ENCODE peak calls at places on chromosome 14, in five cellular contexts. Z, Q, I, M and O are unnamed samples.
A peak's percentile ranks its signal among the peaks of the same experiment; 100 is the strongest.

GRCh38 chr14:94542111-94542810 is 19.0 kb upstream of the SERPINA4 start:
- DNase-seq in Q (no peak), Z (no peak), M (no peak), I (no peak), O (no peak)

GRCh38 chr14:70803321-70804110 is 5.8 kb downstream of the MAP3K9 start:
- DNase-seq in Z (no peak), I (no peak), Q (no peak), M (no peak), O (no peak)

GRCh38 chr14:98888281-98888680 is 383.7 kb downstream of the BCL11B start:
- DNase-seq in Q (no peak), I (no peak), M (no peak), Z (no peak), O (no peak)

GRCh38 chr14:68945585-68946289 is 33.4 kb downstream of the ACTN1 start:
- DNase-seq in I (no peak), Q (peak; percentile 27), M (no peak), Z (no peak), O (no peak)

GRCh38 chr14:45990252-45990651 is 661.3 kb downstream of the RPL10L start:
- DNase-seq in Q (no peak), I (no peak), M (no peak), Z (no peak), O (no peak)

GRCh38 chr14:74109369-74109768 is 24.6 kb downstream of the LIN52 start:
- DNase-seq in M (no peak), Z (no peak), Q (no peak), I (no peak), O (no peak)

GRCh38 chr14:70692210-70692609 is 50.5 kb downstream of the TTC9 start:
- DNase-seq in Z (peak; percentile 38), M (no peak), Q (no peak), I (no peak), O (peak; percentile 74)

GRCh38 chr14:91315844-91316267 is 71.4 kb upstream of the GPR68 start:
- DNase-seq in Z (no peak), M (peak; percentile 73), I (peak; percentile 88), Q (no peak), O (peak; percentile 67)

GRCh38 chr14:100560999-100561398 is 26.2 kb downstream of the BEGAIN start:
- DNase-seq in I (no peak), Q (no peak), Z (no peak), M (no peak), O (no peak)

GRCh38 chr14:78758333-78758732 is 588.2 kb downstream of the NRXN3 start:
- DNase-seq in Z (peak; percentile 27), M (no peak), I (no peak), Q (no peak), O (no peak)

GRCh38 chr14:104421892-104422291 is 157.7 kb upstream of the C14orf180 start:
- DNase-seq in Z (peak; percentile 8), I (no peak), Q (no peak), M (no peak), O (peak; percentile 27)

GRCh38 chr14:73460691-73461127 is 2.4 kb upstream of the NUMB start:
- DNase-seq in I (no peak), Q (no peak), M (no peak), Z (no peak), O (no peak)

GRCh38 chr14:55705651-55706340 is 125.8 kb downstream of the KTN1 start:
- DNase-seq in Z (no peak), I (no peak), Q (no peak), M (no peak), O (no peak)

GRCh38 chr14:75184447-75184846 is 8.0 kb upstream of the TMED10 start:
- DNase-seq in Z (no peak), M (no peak), I (no peak), Q (no peak), O (no peak)

GRCh38 chr14:95199298-95199983 is 42.1 kb upstream of the DICER1 start:
- DNase-seq in Q (no peak), Z (no peak), M (no peak), I (peak; percentile 15), O (no peak)

GRCh38 chr14:80845877-80846276 is 95.7 kb downstream of the CEP128 start:
- DNase-seq in M (no peak), Z (no peak), I (no peak), Q (no peak), O (no peak)

GRCh38 chr14:53126705-53127104 is 26.4 kb downstream of the DDHD1 start:
- DNase-seq in Z (no peak), I (no peak), M (no peak), Q (no peak), O (no peak)

GRCh38 chr14:94989417-94989816 is 167.9 kb downstream of the DICER1 start:
- DNase-seq in M (no peak), I (no peak), Z (no peak), Q (no peak), O (no peak)

GRCh38 chr14:68687746-68688145 is 105.1 kb downstream of the ZFP36L1 start:
- DNase-seq in Z (no peak), M (no peak), I (no peak), Q (peak; percentile 13), O (no peak)

GRCh38 chr14:85076111-85076510 is 453.8 kb upstream of the FLRT2 start:
- DNase-seq in I (no peak), Q (no peak), M (no peak), Z (no peak), O (no peak)

GRCh38 chr14:74763803-74764531 is 851 bp downstream of the YLPM1 start:
- DNase-seq in I (no peak), Q (peak; percentile 17), Z (peak; percentile 31), M (peak; percentile 16), O (no peak)

GRCh38 chr14:96567289-96567899 is 65.2 kb downstream of the PAPOLA start:
- DNase-seq in M (no peak), Z (no peak), Q (no peak), I (no peak), O (no peak)

GRCh38 chr14:94485944-94486841 is 10.2 kb upstream of the SERPINA9 start:
- DNase-seq in M (peak; percentile 31), Z (peak; percentile 70), I (peak; percentile 57), Q (peak; percentile 42), O (no peak)

GRCh38 chr14:53536446-53536845 is 383.3 kb upstream of the DDHD1 start:
- DNase-seq in M (no peak), I (no peak), Z (no peak), Q (no peak), O (no peak)

GRCh38 chr14:72172075-72172474 is 239.8 kb downstream of the RGS6 start:
- DNase-seq in M (no peak), I (no peak), Q (no peak), Z (no peak), O (no peak)

GRCh38 chr14:101193126-101193844 is 289.8 kb upstream of the RTL1 start:
- DNase-seq in Z (no peak), M (peak; percentile 7), Q (no peak), I (peak; percentile 45), O (no peak)

GRCh38 chr14:75198291-75198933 is 22.0 kb upstream of the TMED10 start:
- DNase-seq in I (no peak), M (no peak), Q (no peak), Z (peak; percentile 23), O (no peak)

GRCh38 chr14:100031506-100032281 is 33.5 kb upstream of the EVL start:
- DNase-seq in M (no peak), I (no peak), Q (peak; percentile 37), Z (no peak), O (no peak)

GRCh38 chr14:52700701-52701172 is 5.4 kb upstream of the ERO1A start:
- DNase-seq in Q (no peak), I (no peak), Z (no peak), M (no peak), O (no peak)

GRCh38 chr14:103128631-103129300 is 5.5 kb downstream of the TNFAIP2 start:
- DNase-seq in Q (peak; percentile 19), M (no peak), Z (no peak), I (no peak), O (peak; percentile 42)

GRCh38 chr14:82223276-82223675 is 689.6 kb upstream of the SEL1L start:
- DNase-seq in M (no peak), Z (no peak), I (no peak), Q (no peak), O (no peak)

GRCh38 chr14:25120261-25120660 is 70.3 kb upstream of the STXBP6 start:
- DNase-seq in I (no peak), Q (no peak), M (no peak), Z (no peak), O (no peak)

GRCh38 chr14:25122843-25123242 is 72.9 kb upstream of the STXBP6 start:
- DNase-seq in Q (no peak), I (no peak), Z (no peak), M (no peak), O (no peak)

GRCh38 chr14:25122188-25122587 is 72.2 kb upstream of the STXBP6 start:
- DNase-seq in Z (no peak), M (no peak), I (no peak), Q (no peak), O (no peak)

GRCh38 chr14:25118671-25119070 is 68.7 kb upstream of the STXBP6 start:
- DNase-seq in I (no peak), M (no peak), Z (no peak), Q (no peak), O (no peak)

DNA sequence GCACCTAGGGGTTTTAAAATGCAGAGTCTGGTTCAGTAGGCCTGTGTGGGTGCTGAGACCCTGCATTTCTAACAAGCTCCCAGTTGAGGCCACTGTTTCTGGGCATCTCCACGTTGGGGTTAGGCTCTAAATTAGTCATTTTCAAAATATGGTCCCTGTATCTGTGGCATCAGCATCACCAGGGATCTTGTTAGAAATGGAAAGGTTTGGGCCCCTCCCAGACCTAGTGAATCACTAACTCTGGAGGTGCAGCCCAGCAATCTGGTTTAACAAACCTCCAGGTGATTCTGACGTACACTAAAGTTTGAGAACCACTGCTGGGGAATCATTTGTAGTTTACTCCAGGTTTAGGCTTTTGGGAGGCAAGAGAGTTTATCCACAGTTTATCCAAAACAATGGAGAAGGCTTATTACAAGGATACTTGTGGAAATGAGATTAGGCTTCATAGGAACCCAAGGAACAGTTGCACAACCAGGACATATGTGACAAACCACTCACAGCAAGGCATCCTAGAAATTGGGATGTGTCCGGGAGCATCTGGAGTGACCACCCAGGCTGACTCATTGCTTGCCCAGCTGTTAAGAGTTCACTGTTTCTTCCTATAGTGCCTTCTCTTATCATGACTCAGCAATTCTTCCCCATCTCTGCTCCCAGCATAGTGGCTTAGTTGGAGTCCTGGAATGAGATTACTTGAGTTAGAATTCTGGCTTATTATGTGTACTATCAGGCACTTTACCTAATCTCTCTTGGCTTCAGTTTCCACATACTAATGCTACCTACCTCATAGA is 71.6 kb upstream of the STXBP6 start:
- DNase-seq in I (no peak), Z (no peak), M (no peak), Q (no peak), O (no peak)
- TF ChIP-seq CTCF in I (no peak), Z (no peak), M (no peak), Q (no peak), O (no peak)

GRCh38 chr14:76968621-76969063 is 59.9 kb downstream of the IRF2BPL start:
- DNase-seq in Q (no peak), M (no peak), Z (no peak), I (no peak), O (no peak)
- TF ChIP-seq CTCF in Q (no peak), M (no peak), Z (no peak), I (no peak), O (no peak)

GRCh38 chr14:39488600-39488999 is 56.4 kb upstream of the FBXO33 start:
- DNase-seq in Q (no peak), Z (no peak), M (no peak), I (no peak), O (no peak)

GRCh38 chr14:39492267-39492666 is 60.0 kb upstream of the FBXO33 start:
- DNase-seq in Z (no peak), M (no peak), I (no peak), Q (no peak), O (no peak)

GRCh38 chr14:39491134-39491541 is 58.9 kb upstream of the FBXO33 start:
- DNase-seq in Z (no peak), M (no peak), Q (no peak), I (no peak), O (no peak)
- TF ChIP-seq CTCF in Z (peak; percentile 64), M (peak; percentile 65), Q (peak; percentile 20), I (peak; percentile 74), O (peak; percentile 74)

GRCh38 chr14:33914676-33915516 is 36.0 kb downstream of the EGLN3 start:
- DNase-seq in Z (no peak), I (no peak), Q (no peak), M (no peak), O (no peak)
- TF ChIP-seq CTCF in Z (no peak), I (no peak), Q (no peak), M (no peak), O (no peak)